ENCODE peak calls at places on chromosomes 3 and 15, in nine cellular contexts. R is AG04449; E is neural progenitor cell; A is colonic mucosa; O is GM13977; N is upper lobe of right lung; F is activated CD4-positive, alpha-beta T cell treated with anti-CD3 and anti-CD28 coated beads for 48 hours; T is skeletal muscle cell; X is activated T-helper 1 cell treated with Interleukin-2 at 50 U/mL for 16 hours. P is an unnamed sample.

GRCh38 chr15:69892351-69892750 is 205.4 kb downstream of the TLE3 start:
- DNase-seq in O (no peak), X (no peak), E (no peak), F (no peak), A (no peak), R (no peak), N (no peak), T (no peak), P (no peak)

GRCh38 chr3:191255156-191255555 is 56.1 kb downstream of the OSTN start:
- DNase-seq in A (no peak), N (no peak), O (no peak), E (no peak), R (no peak), T (no peak), X (no peak), F (no peak), P (no peak)

GRCh38 chr3:195203631-195204030 is 67.3 kb downstream of the XXYLT1 start:
- DNase-seq in T (no peak), E (no peak), O (no peak), A (no peak), N (no peak), F (no peak), X (no peak), R (no peak), P (no peak)

GRCh38 chr3:66092175-66092990 is 53.7 kb upstream of the MAGI1 start:
- DNase-seq in E (no peak), X (no peak), R (no peak), N (no peak), F (no peak), T (no peak), A (no peak), O (no peak), P (no peak)

GRCh38 chr15:75732809-75733451 is 20.3 kb upstream of the CSPG4 start:
- DNase-seq in O (peak), F (peak), X (no peak), A (peak), R (no peak), E (peak), N (peak), T (no peak), P (no peak)

GRCh38 chr3:181264491-181264890 is 275.0 kb upstream of the DNAJC19 start:
- DNase-seq in N (no peak), F (no peak), R (no peak), X (no peak), O (no peak), A (no peak), E (no peak), T (no peak), P (no peak)

GRCh38 chr15:99708563-99708962 is 24.7 kb downstream of the LYSMD4 start:
- DNase-seq in O (no peak), E (no peak), F (no peak), T (peak), X (no peak), N (peak), A (peak), R (no peak), P (no peak)

GRCh38 chr3:52204337-52205073 is 6.5 kb downstream of the ALAS1 start:
- DNase-seq in T (no peak), X (no peak), N (no peak), O (no peak), E (no peak), A (peak), R (no peak), F (peak), P (no peak)

GRCh38 chr15:48361690-48362089 is 30.5 kb downstream of the DUT start:
- DNase-seq in R (no peak), X (no peak), N (no peak), T (no peak), E (no peak), O (no peak), F (no peak), A (no peak), P (no peak)

GRCh38 chr3:60135474-60135873 is 1085.6 kb upstream of the CFAP20DC start:
- DNase-seq in F (no peak), E (no peak), N (no peak), A (no peak), R (no peak), T (no peak), O (no peak), X (no peak), P (no peak)

GRCh38 chr3:196998966-196999760 is 30.5 kb downstream of the MELTF start:
- DNase-seq in N (no peak), O (no peak), A (no peak), T (no peak), F (no peak), R (no peak), X (no peak), E (no peak), P (no peak)

GRCh38 chr15:62622775-62623174 is 419.8 kb upstream of the TPM1 start:
- DNase-seq in N (no peak), E (no peak), R (no peak), O (no peak), A (no peak), X (no peak), F (no peak), T (no peak), P (no peak)

GRCh38 chr3:160291290-160291908 is 66.2 kb downstream of the C3orf80 start:
- DNase-seq in T (no peak), A (peak), E (no peak), N (no peak), O (no peak), F (no peak), X (no peak), R (no peak), P (no peak)

GRCh38 chr15:67064607-67065530 is 533 bp upstream of the SMAD3 start:
- DNase-seq in N (peak), F (peak), O (peak), R (no peak), A (peak), E (peak), T (no peak), X (no peak), P (no peak)

GRCh38 chr15:39880718-39881387 is 39.2 kb downstream of the GPR176 start:
- DNase-seq in N (no peak), T (no peak), F (no peak), X (no peak), A (no peak), R (no peak), E (no peak), O (no peak), P (no peak)

GRCh38 chr3:149623819-149624218 is 34.0 kb downstream of the WWTR1 start:
- DNase-seq in A (no peak), X (no peak), T (no peak), O (no peak), N (no peak), R (no peak), E (no peak), F (no peak), P (no peak)

GRCh38 chr3:32283304-32283703 is 44.8 kb downstream of the CMTM8 start:
- DNase-seq in O (no peak), X (no peak), T (no peak), F (no peak), R (no peak), A (no peak), E (no peak), N (no peak), P (no peak)

GRCh38 chr3:149964296-149964695 is 6.4 kb downstream of the PFN2 start:
- DNase-seq in O (no peak), A (no peak), R (no peak), E (no peak), X (no peak), T (no peak), F (no peak), N (no peak), P (no peak)

GRCh38 chr3:101695779-101696372 is 9.4 kb upstream of the RPL24 start:
- DNase-seq in A (peak), O (no peak), F (no peak), E (peak), R (no peak), N (no peak), X (no peak), T (no peak), P (no peak)

GRCh38 chr3:150508401-150508800 is 37.9 kb downstream of the SERP1 start:
- DNase-seq in N (no peak), R (no peak), F (no peak), O (no peak), A (no peak), T (no peak), X (no peak), E (no peak), P (no peak)

GRCh38 chr3:81554348-81554747 is 207.1 kb downstream of the GBE1 start:
- DNase-seq in T (peak), F (no peak), O (no peak), A (no peak), N (no peak), E (no peak), X (no peak), R (no peak), P (no peak)

GRCh38 chr3:133575121-133575520 is 1.6 kb downstream of the CDV3 start:
- DNase-seq in F (no peak), T (no peak), N (no peak), E (no peak), A (no peak), R (no peak), X (no peak), O (no peak), P (no peak)

GRCh38 chr15:29749365-29750086 is 72.7 kb downstream of the TJP1 start:
- DNase-seq in T (no peak), E (no peak), N (no peak), X (no peak), R (no peak), F (no peak), A (no peak), O (no peak), P (no peak)